ENCODE peak calls at places on chromosomes 12 and 14, in eight cellular contexts. C, R, H, X, Z, A, Y and J are unnamed samples.

GRCh38 chr12:101051901-101052550 is 158.0 kb downstream of the SLC5A8 start:
- DNase-seq in C (no peak), R (peak; percentile 97), H (peak; percentile 88), X (peak; percentile 19), Z (no peak), A (no peak), Y (no peak), J (no peak)

GRCh38 chr14:20690848-20691640 is 2.5 kb downstream of the ANG start:
- DNase-seq in C (peak; percentile 53), R (peak; percentile 45), H (peak; percentile 60), X (peak; percentile 39), Z (peak; percentile 63), A (peak; percentile 81), Y (peak; percentile 76), J (peak; percentile 77)

GRCh38 chr14:93231129-93231979 is 24.3 kb downstream of the UBR7 start:
- DNase-seq in C (no peak), R (peak; percentile 55), H (no peak), X (peak; percentile 22), Z (no peak), A (no peak), Y (no peak), J (no peak)

GRCh38 chr14:79011091-79011919 is 841.1 kb downstream of the NRXN3 start:
- DNase-seq in C (no peak), R (peak; percentile 62), H (no peak), X (no peak), Z (no peak), A (peak; percentile 57), Y (peak; percentile 77), J (no peak)

GRCh38 chr12:69476276-69477017 is 6.3 kb downstream of the FRS2 start:
- DNase-seq in C (no peak), R (no peak), H (no peak), X (no peak), Z (no peak), A (no peak), Y (no peak), J (no peak)

GRCh38 chr14:91125271-91125661 is 11.4 kb downstream of the DGLUCY start:
- DNase-seq in C (no peak), R (no peak), H (no peak), X (no peak), Z (no peak), A (no peak), Y (no peak), J (no peak)

GRCh38 chr14:106378191-106378590 is 851.8 kb downstream of the TMEM121 start:
- DNase-seq in C (no peak), R (no peak), H (no peak), X (no peak), Z (no peak), A (no peak), Y (no peak), J (no peak)

GRCh38 chr14:42229976-42230375 is 623.3 kb downstream of the LRFN5 start:
- DNase-seq in C (no peak), R (no peak), H (no peak), X (no peak), Z (no peak), A (no peak), Y (no peak), J (no peak)

GRCh38 chr12:94057262-94058151 is 90.9 kb upstream of the PLXNC1 start:
- DNase-seq in C (no peak), R (peak; percentile 42), H (no peak), X (peak; percentile 25), Z (no peak), A (no peak), Y (no peak), J (no peak)

GRCh38 chr12:3658327-3659163 is 94.4 kb downstream of the CRACR2A start:
- DNase-seq in C (no peak), R (no peak), H (no peak), X (no peak), Z (no peak), A (peak; percentile 71), Y (peak; percentile 76), J (peak; percentile 92)

GRCh38 chr12:123614531-123614930 is 12.6 kb downstream of the DDX55 start:
- DNase-seq in C (no peak), R (no peak), H (no peak), X (peak; percentile 68), Z (no peak), A (no peak), Y (no peak), J (no peak)

GRCh38 chr12:122990961-122991622 is 10.6 kb downstream of the ARL6IP4 start:
- DNase-seq in C (no peak), R (no peak), H (no peak), X (no peak), Z (no peak), A (no peak), Y (no peak), J (no peak)

GRCh38 chr12:70823182-70823976 is 97.2 kb downstream of the PTPRR start:
- DNase-seq in C (no peak), R (no peak), H (no peak), X (no peak), Z (no peak), A (no peak), Y (peak; percentile 19), J (peak; percentile 58)

GRCh38 chr12:90027889-90028570 is 319.4 kb upstream of the ATP2B1 start:
- DNase-seq in C (no peak), R (peak; percentile 6), H (no peak), X (no peak), Z (no peak), A (no peak), Y (no peak), J (no peak)

GRCh38 chr12:99453831-99454538 is 193.6 kb upstream of the GARIN6 start:
- DNase-seq in C (no peak), R (peak; percentile 26), H (no peak), X (no peak), Z (no peak), A (peak; percentile 2), Y (no peak), J (no peak)

GRCh38 chr12:11719678-11720099 is 70.2 kb downstream of the ETV6 start:
- DNase-seq in C (peak; percentile 50), R (peak; percentile 97), H (no peak), X (peak; percentile 78), Z (peak; percentile 79), A (no peak), Y (no peak), J (peak; percentile 84)

GRCh38 chr12:3225154-3225795 is 148.1 kb downstream of the TSPAN9 start:
- DNase-seq in C (no peak), R (peak; percentile 71), H (no peak), X (no peak), Z (no peak), A (no peak), Y (no peak), J (no peak)

GRCh38 chr14:70188608-70189540 is at the start of gene SLC8A3:
- DNase-seq in C (no peak), R (peak; percentile 44), H (no peak), X (peak; percentile 16), Z (no peak), A (peak; percentile 67), Y (peak; percentile 77), J (peak; percentile 85)

GRCh38 chr14:96126783-96127271 is 77.8 kb upstream of the BDKRB2 start:
- DNase-seq in C (no peak), R (no peak), H (no peak), X (no peak), Z (no peak), A (no peak), Y (no peak), J (no peak)

GRCh38 chr12:997505-997904 is 6.5 kb downstream of the ERC1 start:
- DNase-seq in C (no peak), R (no peak), H (no peak), X (no peak), Z (no peak), A (no peak), Y (no peak), J (no peak)

GRCh38 chr12:998020-998874 is 7.2 kb downstream of the ERC1 start:
- DNase-seq in C (no peak), R (no peak), H (no peak), X (peak; percentile 53), Z (no peak), A (peak; percentile 27), Y (no peak), J (peak; percentile 42)

GRCh38 chr12:1003600-1004271 is 12.7 kb downstream of the ERC1 start:
- DNase-seq in C (no peak), R (no peak), H (no peak), X (no peak), Z (no peak), A (peak; percentile 19), Y (peak; percentile 83), J (peak; percentile 60)

GRCh38 chr12:996881-997280 is 5.9 kb downstream of the ERC1 start:
- DNase-seq in C (no peak), R (no peak), H (no peak), X (no peak), Z (no peak), A (no peak), Y (no peak), J (no peak)

GRCh38 chr12:1001507-1001906 is 10.5 kb downstream of the ERC1 start:
- DNase-seq in C (no peak), R (no peak), H (no peak), X (no peak), Z (no peak), A (no peak), Y (no peak), J (no peak)
- H3K4me1 ChIP-seq in C (peaks cover 17% of the 10 kb centered on the region), R (no peaks in the 10 kb centered on the region), H (peaks cover 11% of the 10 kb centered on the region), X (peaks cover 17% of the 10 kb centered on the region), Z (peaks cover 34% of the 10 kb centered on the region), A (peaks cover 24% of the 10 kb centered on the region), Y (peaks cover 12% of the 10 kb centered on the region), J (peaks cover 5% of the 10 kb centered on the region)

GRCh38 chr14:61426048-61426447 is 104.7 kb downstream of the PRKCH start:
- DNase-seq in C (no peak), R (no peak), H (no peak), X (no peak), Z (no peak), A (no peak), Y (no peak), J (no peak)
- H3K4me1 ChIP-seq in C (peaks cover 9% of the 10 kb centered on the region), R (no peaks in the 10 kb centered on the region), H (no peaks in the 10 kb centered on the region), X (no peaks in the 10 kb centered on the region), Z (peaks cover 13% of the 10 kb centered on the region), A (peaks cover 34% of the 10 kb centered on the region), Y (no peaks in the 10 kb centered on the region), J (peaks cover 5% of the 10 kb centered on the region)

DNA sequence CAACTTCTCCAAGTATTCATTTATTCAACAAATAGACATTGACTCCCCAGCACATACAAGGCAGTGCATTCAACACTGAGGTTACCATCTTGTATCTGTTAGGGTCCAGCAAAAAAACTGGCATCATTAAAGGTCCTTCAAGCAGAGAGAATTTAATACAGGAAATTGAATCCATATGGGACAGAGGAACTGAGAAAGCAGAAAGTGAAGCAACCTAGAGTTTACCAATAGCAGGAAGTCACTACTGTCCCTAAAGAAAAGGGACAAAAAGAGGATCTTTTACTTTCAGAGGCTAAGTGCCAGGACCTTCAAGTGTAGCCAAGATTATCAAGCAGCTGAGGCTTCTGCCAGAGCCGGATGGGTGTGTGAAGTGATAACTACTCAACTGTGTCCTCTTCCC is 237.8 kb upstream of the TBX3 start:
- DNase-seq in C (no peak), R (no peak), H (no peak), X (no peak), Z (no peak), A (no peak), Y (no peak), J (peak; percentile 22)
- H3K4me1 ChIP-seq in C (peaks cover 5% of the 10 kb centered on the region), R (peaks cover 16% of the 10 kb centered on the region), H (peaks cover 10% of the 10 kb centered on the region), X (no peaks in the 10 kb centered on the region), Z (peaks cover 10% of the 10 kb centered on the region), A (peaks cover 5% of the 10 kb centered on the region), Y (no peaks in the 10 kb centered on the region), J (peaks cover 3% of the 10 kb centered on the region)

DNA sequence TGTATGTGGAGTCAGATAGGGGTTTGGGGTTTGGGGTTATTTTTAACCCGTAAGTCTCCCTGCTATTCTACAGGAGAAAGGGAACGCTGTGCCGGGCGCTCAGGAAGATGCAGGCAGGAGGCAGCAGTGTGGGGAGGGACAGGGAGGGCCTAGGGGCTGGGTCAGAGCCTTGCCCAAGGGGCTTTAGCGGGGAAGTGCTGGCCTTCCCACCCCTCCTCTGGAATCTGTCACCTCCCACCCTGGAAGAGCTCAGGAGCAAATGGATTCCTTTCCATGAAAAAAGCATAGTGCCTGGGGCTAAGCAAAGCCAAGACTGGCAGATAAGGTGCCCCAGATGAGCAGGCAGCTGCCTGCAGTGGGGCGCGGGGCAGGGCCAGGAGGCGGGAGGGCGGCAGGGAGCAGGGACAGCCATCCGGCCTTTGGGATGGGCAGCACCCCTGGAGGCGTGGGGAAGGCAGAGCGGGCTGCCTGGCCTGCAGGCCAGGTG is 7.3 kb upstream of the INF2 start:
- DNase-seq in C (no peak), R (no peak), H (no peak), X (no peak), Z (no peak), A (peak; percentile 53), Y (peak; percentile 72), J (peak; percentile 95)
- H3K4me1 ChIP-seq in C (peaks cover 12% of the 10 kb centered on the region), R (peaks cover 58% of the 10 kb centered on the region), H (peaks cover 80% of the 10 kb centered on the region), X (peaks cover 41% of the 10 kb centered on the region), Z (peaks cover 65% of the 10 kb centered on the region), A (peaks cover 45% of the 10 kb centered on the region), Y (peaks cover 43% of the 10 kb centered on the region), J (peaks cover 20% of the 10 kb centered on the region)